ENCODE peak calls at places on chromosome 17, in ten cellular contexts. One of them, this sample, is unnamed. For H3K4me1, the result is how much of the 10 kb centered on the place peaks cover.

GRCh38 chr17:7849185-7850117 is 5.4 kb upstream of the TMEM88 start:
- DNase-seq in esophagus squamous epithelium: no peak
- DNase-seq in H1: no peak
- DNase-seq in heart left ventricle: no peak
- DNase-seq in transverse colon: no peak
- DNase-seq in tibial nerve: no peak
- DNase-seq in IMR-90: no peak
- DNase-seq in A549: no peak
- DNase-seq in stomach: no peak
- DNase-seq in uterus: peak
- DNase-seq in this sample: no peak

GRCh38 chr17:81684442-81684911 is 666 bp downstream of the HGS start:
- DNase-seq in esophagus squamous epithelium: no peak
- DNase-seq in H1: no peak
- DNase-seq in heart left ventricle: no peak
- DNase-seq in transverse colon: peak
- DNase-seq in tibial nerve: no peak
- DNase-seq in IMR-90: peak
- DNase-seq in A549: no peak
- DNase-seq in stomach: no peak
- DNase-seq in uterus: no peak
- DNase-seq in this sample: no peak

GRCh38 chr17:48207776-48208175 is 100.2 kb downstream of the SNX11 start:
- DNase-seq in esophagus squamous epithelium: no peak
- DNase-seq in H1: no peak
- DNase-seq in heart left ventricle: no peak
- DNase-seq in transverse colon: no peak
- DNase-seq in tibial nerve: no peak
- DNase-seq in IMR-90: no peak
- DNase-seq in A549: no peak
- DNase-seq in stomach: no peak
- DNase-seq in uterus: no peak
- DNase-seq in this sample: no peak

GRCh38 chr17:73268582-73269328 is 7.1 kb upstream of the CPSF4L start:
- DNase-seq in esophagus squamous epithelium: no peak
- DNase-seq in H1: no peak
- DNase-seq in heart left ventricle: no peak
- DNase-seq in transverse colon: no peak
- DNase-seq in tibial nerve: no peak
- DNase-seq in IMR-90: no peak
- DNase-seq in A549: no peak
- DNase-seq in stomach: no peak
- DNase-seq in uterus: no peak
- DNase-seq in this sample: no peak

GRCh38 chr17:63998050-63998720 is at the start of gene PRR29:
- DNase-seq in esophagus squamous epithelium: no peak
- DNase-seq in H1: no peak
- DNase-seq in heart left ventricle: peak
- DNase-seq in transverse colon: peak
- DNase-seq in tibial nerve: no peak
- DNase-seq in IMR-90: peak
- DNase-seq in A549: peak
- DNase-seq in stomach: peak
- DNase-seq in uterus: peak
- DNase-seq in this sample: peak

GRCh38 chr17:74466785-74467158 is 338 bp downstream of the CD300A start:
- DNase-seq in esophagus squamous epithelium: no peak
- DNase-seq in H1: no peak
- DNase-seq in heart left ventricle: no peak
- DNase-seq in transverse colon: no peak
- DNase-seq in tibial nerve: no peak
- DNase-seq in IMR-90: no peak
- DNase-seq in A549: no peak
- DNase-seq in stomach: no peak
- DNase-seq in uterus: no peak
- DNase-seq in this sample: no peak

GRCh38 chr17:72683506-72684404 is 408.7 kb downstream of the SLC39A11 start:
- DNase-seq in esophagus squamous epithelium: no peak
- DNase-seq in H1: no peak
- DNase-seq in heart left ventricle: no peak
- DNase-seq in transverse colon: peak
- DNase-seq in tibial nerve: peak
- DNase-seq in IMR-90: peak
- DNase-seq in A549: peak
- DNase-seq in stomach: peak
- DNase-seq in uterus: no peak
- DNase-seq in this sample: peak

GRCh38 chr17:45019177-45019711 is 32.2 kb downstream of the DCAKD start:
- DNase-seq in esophagus squamous epithelium: no peak
- DNase-seq in H1: no peak
- DNase-seq in heart left ventricle: peak
- DNase-seq in transverse colon: peak
- DNase-seq in tibial nerve: peak
- DNase-seq in IMR-90: peak
- DNase-seq in A549: peak
- DNase-seq in stomach: peak
- DNase-seq in uterus: no peak
- DNase-seq in this sample: peak

GRCh38 chr17:60249517-60249826 is 99.7 kb downstream of the CA4 start:
- DNase-seq in esophagus squamous epithelium: no peak
- DNase-seq in H1: no peak
- DNase-seq in heart left ventricle: no peak
- DNase-seq in transverse colon: no peak
- DNase-seq in tibial nerve: no peak
- DNase-seq in IMR-90: peak
- DNase-seq in A549: no peak
- DNase-seq in stomach: no peak
- DNase-seq in uterus: no peak
- DNase-seq in this sample: no peak

GRCh38 chr17:41666336-41666680 is 22.4 kb upstream of the EIF1 start:
- DNase-seq in esophagus squamous epithelium: no peak
- DNase-seq in H1: no peak
- DNase-seq in heart left ventricle: peak
- DNase-seq in transverse colon: peak
- DNase-seq in tibial nerve: no peak
- DNase-seq in IMR-90: peak
- DNase-seq in A549: peak
- DNase-seq in stomach: no peak
- DNase-seq in uterus: peak
- DNase-seq in this sample: no peak

GRCh38 chr17:82411396-82412053 is 6.6 kb upstream of the HEXD start:
- DNase-seq in esophagus squamous epithelium: no peak
- DNase-seq in H1: no peak
- DNase-seq in heart left ventricle: no peak
- DNase-seq in transverse colon: no peak
- DNase-seq in tibial nerve: no peak
- DNase-seq in IMR-90: no peak
- DNase-seq in A549: no peak
- DNase-seq in stomach: no peak
- DNase-seq in uterus: no peak
- DNase-seq in this sample: no peak

GRCh38 chr17:43401293-43401692 is 2.5 kb downstream of the ARL4D start:
- DNase-seq in esophagus squamous epithelium: no peak
- DNase-seq in H1: no peak
- DNase-seq in heart left ventricle: no peak
- DNase-seq in transverse colon: no peak
- DNase-seq in tibial nerve: no peak
- DNase-seq in IMR-90: peak
- DNase-seq in A549: peak
- DNase-seq in stomach: peak
- DNase-seq in uterus: no peak
- DNase-seq in this sample: no peak

GRCh38 chr17:81492202-81492601 is 20.4 kb downstream of the ACTG1 start:
- DNase-seq in esophagus squamous epithelium: no peak
- DNase-seq in H1: no peak
- DNase-seq in heart left ventricle: no peak
- DNase-seq in transverse colon: no peak
- DNase-seq in tibial nerve: no peak
- DNase-seq in IMR-90: no peak
- DNase-seq in A549: no peak
- DNase-seq in stomach: no peak
- DNase-seq in uterus: no peak
- DNase-seq in this sample: no peak

GRCh38 chr17:4921320-4921719 is 10.8 kb upstream of the GP1BA start:
- DNase-seq in esophagus squamous epithelium: no peak
- DNase-seq in H1: no peak
- DNase-seq in heart left ventricle: no peak
- DNase-seq in transverse colon: no peak
- DNase-seq in tibial nerve: no peak
- DNase-seq in IMR-90: no peak
- DNase-seq in A549: no peak
- DNase-seq in stomach: no peak
- DNase-seq in uterus: no peak
- DNase-seq in this sample: no peak

GRCh38 chr17:31510273-31511175 is 119.0 kb downstream of the RAB11FIP4 start:
- DNase-seq in esophagus squamous epithelium: no peak
- DNase-seq in H1: no peak
- DNase-seq in heart left ventricle: peak
- DNase-seq in transverse colon: no peak
- DNase-seq in tibial nerve: no peak
- DNase-seq in IMR-90: peak
- DNase-seq in A549: no peak
- DNase-seq in stomach: no peak
- DNase-seq in uterus: no peak
- DNase-seq in this sample: no peak

GRCh38 chr17:35127751-35128514 is 6.5 kb downstream of the FNDC8 start:
- DNase-seq in esophagus squamous epithelium: no peak
- DNase-seq in H1: no peak
- DNase-seq in heart left ventricle: peak
- DNase-seq in transverse colon: no peak
- DNase-seq in tibial nerve: no peak
- DNase-seq in IMR-90: peak
- DNase-seq in A549: no peak
- DNase-seq in stomach: no peak
- DNase-seq in uterus: no peak
- DNase-seq in this sample: no peak

GRCh38 chr17:45575126-45575885 is 84.8 kb upstream of the PLEKHM1 start:
- DNase-seq in esophagus squamous epithelium: no peak
- DNase-seq in H1: no peak
- DNase-seq in heart left ventricle: no peak
- DNase-seq in transverse colon: no peak
- DNase-seq in tibial nerve: no peak
- DNase-seq in IMR-90: no peak
- DNase-seq in A549: no peak
- DNase-seq in stomach: no peak
- DNase-seq in uterus: no peak
- DNase-seq in this sample: no peak

GRCh38 chr17:75096082-75096625 is 8.4 kb downstream of the SLC16A5 start:
- DNase-seq in esophagus squamous epithelium: no peak
- DNase-seq in H1: no peak
- DNase-seq in heart left ventricle: peak
- DNase-seq in transverse colon: peak
- DNase-seq in tibial nerve: no peak
- DNase-seq in IMR-90: peak
- DNase-seq in A549: peak
- DNase-seq in stomach: peak
- DNase-seq in uterus: no peak
- DNase-seq in this sample: peak

GRCh38 chr17:40484285-40484972 is 17.0 kb downstream of the TNS4 start:
- DNase-seq in esophagus squamous epithelium: no peak
- DNase-seq in H1: no peak
- DNase-seq in heart left ventricle: no peak
- DNase-seq in transverse colon: no peak
- DNase-seq in tibial nerve: no peak
- DNase-seq in IMR-90: no peak
- DNase-seq in A549: no peak
- DNase-seq in stomach: no peak
- DNase-seq in uterus: no peak
- DNase-seq in this sample: no peak

GRCh38 chr17:4365628-4366311 is 705 bp downstream of the UBE2G1 start:
- DNase-seq in esophagus squamous epithelium: no peak
- DNase-seq in H1: no peak
- DNase-seq in heart left ventricle: peak
- DNase-seq in transverse colon: peak
- DNase-seq in tibial nerve: no peak
- DNase-seq in IMR-90: no peak
- DNase-seq in A549: peak
- DNase-seq in stomach: no peak
- DNase-seq in uterus: peak
- DNase-seq in this sample: peak

GRCh38 chr17:4881761-4882555 is 17.4 kb upstream of the C17orf107 start:
- DNase-seq in esophagus squamous epithelium: no peak
- DNase-seq in H1: no peak
- DNase-seq in heart left ventricle: peak
- DNase-seq in transverse colon: peak
- DNase-seq in tibial nerve: no peak
- DNase-seq in IMR-90: peak
- DNase-seq in A549: peak
- DNase-seq in stomach: peak
- DNase-seq in uterus: no peak
- DNase-seq in this sample: peak

GRCh38 chr17:27294689-27295630 is 1.0 kb downstream of the WSB1 start:
- DNase-seq in esophagus squamous epithelium: peak
- DNase-seq in H1: no peak
- DNase-seq in heart left ventricle: peak
- DNase-seq in transverse colon: peak
- DNase-seq in tibial nerve: peak
- DNase-seq in IMR-90: peak
- DNase-seq in A549: peak
- DNase-seq in stomach: peak
- DNase-seq in uterus: peak
- DNase-seq in this sample: peak
- TF ChIP-seq POLR2A in esophagus squamous epithelium: peak
- TF ChIP-seq POLR2A in H1: no peak
- TF ChIP-seq POLR2A in heart left ventricle: no peak
- TF ChIP-seq POLR2A in transverse colon: peak
- TF ChIP-seq POLR2A in tibial nerve: peak
- TF ChIP-seq POLR2A in IMR-90: peak
- TF ChIP-seq POLR2A in A549: no peak
- TF ChIP-seq POLR2A in stomach: peak
- TF ChIP-seq POLR2A in uterus: peak
- TF ChIP-seq POLR2A in this sample: peak

GRCh38 chr17:78337244-78338109 is 22.4 kb downstream of the SOCS3 start:
- DNase-seq in esophagus squamous epithelium: no peak
- DNase-seq in H1: no peak
- DNase-seq in heart left ventricle: no peak
- DNase-seq in transverse colon: peak
- DNase-seq in tibial nerve: no peak
- DNase-seq in IMR-90: peak
- DNase-seq in A549: peak
- DNase-seq in stomach: no peak
- DNase-seq in uterus: no peak
- DNase-seq in this sample: peak
- H3K4me1 ChIP-seq in esophagus squamous epithelium: under half
- H3K4me1 ChIP-seq in H1: under half
- H3K4me1 ChIP-seq in heart left ventricle: half or more
- H3K4me1 ChIP-seq in transverse colon: under half
- H3K4me1 ChIP-seq in tibial nerve: under half
- H3K4me1 ChIP-seq in IMR-90: under half
- H3K4me1 ChIP-seq in A549: half or more
- H3K4me1 ChIP-seq in stomach: under half
- H3K4me1 ChIP-seq in uterus: under half
- H3K4me1 ChIP-seq in this sample: under half

GRCh38 chr17:79810138-79811027 is 13.5 kb upstream of the CBX8 start:
- DNase-seq in esophagus squamous epithelium: no peak
- DNase-seq in H1: no peak
- DNase-seq in heart left ventricle: peak
- DNase-seq in transverse colon: peak
- DNase-seq in tibial nerve: no peak
- DNase-seq in IMR-90: peak
- DNase-seq in A549: peak
- DNase-seq in stomach: peak
- DNase-seq in uterus: peak
- DNase-seq in this sample: peak
- TF ChIP-seq POLR2A in esophagus squamous epithelium: no peak
- TF ChIP-seq POLR2A in H1: no peak
- TF ChIP-seq POLR2A in heart left ventricle: no peak
- TF ChIP-seq POLR2A in transverse colon: no peak
- TF ChIP-seq POLR2A in tibial nerve: no peak
- TF ChIP-seq POLR2A in IMR-90: no peak
- TF ChIP-seq POLR2A in A549: peak
- TF ChIP-seq POLR2A in stomach: no peak
- TF ChIP-seq POLR2A in uterus: no peak
- TF ChIP-seq POLR2A in this sample: no peak

GRCh38 chr17:17114592-17115225 is 72.5 kb downstream of the MPRIP start:
- DNase-seq in esophagus squamous epithelium: no peak
- DNase-seq in H1: no peak
- DNase-seq in heart left ventricle: no peak
- DNase-seq in transverse colon: no peak
- DNase-seq in tibial nerve: no peak
- DNase-seq in IMR-90: no peak
- DNase-seq in A549: no peak
- DNase-seq in stomach: no peak
- DNase-seq in uterus: no peak
- DNase-seq in this sample: no peak
- H3K4me1 ChIP-seq in esophagus squamous epithelium: under half
- H3K4me1 ChIP-seq in H1: under half
- H3K4me1 ChIP-seq in heart left ventricle: half or more
- H3K4me1 ChIP-seq in transverse colon: under half
- H3K4me1 ChIP-seq in tibial nerve: under half
- H3K4me1 ChIP-seq in IMR-90: under half
- H3K4me1 ChIP-seq in A549: half or more
- H3K4me1 ChIP-seq in stomach: half or more
- H3K4me1 ChIP-seq in uterus: under half
- H3K4me1 ChIP-seq in this sample: under half